ENCODE peak calls at places on chromosomes 16 and 17, in ten cellular contexts. R is neural crest cell; B is cardiac fibroblast; T is fibroblast of pulmonary artery; D is uterus; C is HFFc6; E is CD8-positive, alpha-beta T cell; M is tibial nerve; V is A549; W is AG09319. O is an unnamed sample.

GRCh38 chr17:16440814-16441629 is 25.7 kb downstream of the TRPV2 start:
- DNase-seq in R (no peak), B (no peak), T (no peak), D (no peak), C (no peak), E (no peak), M (no peak), V (no peak), W (no peak), O (no peak)

GRCh38 chr16:11203111-11203623 is 52.8 kb downstream of the SOCS1 start:
- DNase-seq in R (no peak), B (no peak), T (no peak), D (no peak), C (no peak), E (no peak), M (no peak), V (no peak), W (no peak), O (no peak)

GRCh38 chr17:57622886-57623433 is 122.1 kb downstream of the CCDC182 start:
- DNase-seq in R (no peak), B (peak; percentile 47), T (peak; percentile 56), D (no peak), C (peak; percentile 92), E (no peak), M (no peak), V (peak; percentile 45), W (no peak), O (no peak)

GRCh38 chr16:23302045-23302956 is at the start of gene SCNN1B:
- DNase-seq in R (no peak), B (no peak), T (no peak), D (no peak), C (no peak), E (no peak), M (no peak), V (no peak), W (no peak), O (no peak)

GRCh38 chr17:82236142-82236971 is 7.5 kb downstream of the SLC16A3 start:
- DNase-seq in R (peak; percentile 68), B (peak; percentile 59), T (peak; percentile 54), D (peak; percentile 69), C (no peak), E (peak; percentile 64), M (peak; percentile 52), V (peak; percentile 80), W (no peak), O (no peak)

GRCh38 chr16:63883091-63883490 is 1238.8 kb downstream of the CDH11 start:
- DNase-seq in R (no peak), B (no peak), T (no peak), D (no peak), C (no peak), E (no peak), M (no peak), V (no peak), W (no peak), O (no peak)

GRCh38 chr16:47780213-47780612 is 319.1 kb downstream of the PHKB start:
- DNase-seq in R (no peak), B (no peak), T (no peak), D (no peak), C (no peak), E (no peak), M (no peak), V (no peak), W (no peak), O (no peak)

GRCh38 chr17:40598021-40598927 is 33.0 kb upstream of the CCR7 start:
- DNase-seq in R (no peak), B (no peak), T (no peak), D (no peak), C (no peak), E (peak; percentile 68), M (no peak), V (no peak), W (no peak), O (no peak)

GRCh38 chr16:6889106-6889505 is 443.5 kb upstream of the RBFOX1 start:
- DNase-seq in R (no peak), B (no peak), T (no peak), D (no peak), C (no peak), E (no peak), M (no peak), V (no peak), W (no peak), O (no peak)

GRCh38 chr16:18836702-18837101 is 35.4 kb upstream of the ARL6IP1 start:
- DNase-seq in R (no peak), B (no peak), T (no peak), D (no peak), C (no peak), E (no peak), M (no peak), V (no peak), W (no peak), O (no peak)

GRCh38 chr17:79982986-79983385 is 52.7 kb downstream of the TBC1D16 start:
- DNase-seq in R (no peak), B (no peak), T (no peak), D (no peak), C (no peak), E (no peak), M (no peak), V (no peak), W (no peak), O (no peak)

GRCh38 chr17:72516772-72517399 is 396.1 kb downstream of the SOX9 start:
- DNase-seq in R (no peak), B (peak; percentile 51), T (peak; percentile 39), D (no peak), C (no peak), E (no peak), M (peak; percentile 55), V (peak; percentile 59), W (no peak), O (no peak)

GRCh38 chr17:4287710-4288109 is 23.9 kb upstream of the ANKFY1 start:
- DNase-seq in R (no peak), B (no peak), T (no peak), D (no peak), C (no peak), E (no peak), M (no peak), V (no peak), W (no peak), O (no peak)

GRCh38 chr17:31558748-31559646 is 167.5 kb downstream of the RAB11FIP4 start:
- DNase-seq in R (peak; percentile 66), B (peak; percentile 84), T (peak; percentile 79), D (peak; percentile 82), C (peak; percentile 76), E (peak; percentile 43), M (peak; percentile 57), V (peak; percentile 91), W (no peak), O (no peak)

GRCh38 chr17:79002796-79003593 is 6.6 kb downstream of the CANT1 start:
- DNase-seq in R (no peak), B (no peak), T (no peak), D (peak; percentile 9), C (no peak), E (no peak), M (no peak), V (no peak), W (no peak), O (peak; percentile 7)

GRCh38 chr16:76970087-76970744 is 220.8 kb upstream of the MON1B start:
- DNase-seq in R (no peak), B (peak; percentile 22), T (peak; percentile 73), D (no peak), C (no peak), E (no peak), M (no peak), V (peak; percentile 33), W (no peak), O (no peak)

GRCh38 chr17:63543822-63544420 is 6.4 kb upstream of the DCAF7 start:
- DNase-seq in R (no peak), B (no peak), T (no peak), D (no peak), C (no peak), E (no peak), M (no peak), V (no peak), W (no peak), O (no peak)

GRCh38 chr16:31451681-31452351 is 7.5 kb upstream of the ARMC5 start:
- DNase-seq in R (no peak), B (peak; percentile 77), T (peak; percentile 73), D (no peak), C (peak; percentile 77), E (no peak), M (no peak), V (peak; percentile 82), W (no peak), O (no peak)

GRCh38 chr17:68396226-68396780 is 61.0 kb downstream of the WIPI1 start:
- DNase-seq in R (no peak), B (no peak), T (no peak), D (no peak), C (no peak), E (no peak), M (no peak), V (no peak), W (no peak), O (no peak)
- TF ChIP-seq CTCF in R (no peak), B (no peak), T (no peak), D (no peak), C (no peak), E (no peak), M (no peak), V (no peak), W (no peak), O (no peak)

GRCh38 chr17:27362503-27362902 is 68.6 kb downstream of the WSB1 start:
- DNase-seq in R (no peak), B (no peak), T (no peak), D (no peak), C (no peak), E (no peak), M (no peak), V (no peak), W (no peak), O (no peak)
- TF ChIP-seq CTCF in R (no peak), B (no peak), T (no peak), D (no peak), C (no peak), E (no peak), M (no peak), V (no peak), W (no peak), O (no peak)

DNA sequence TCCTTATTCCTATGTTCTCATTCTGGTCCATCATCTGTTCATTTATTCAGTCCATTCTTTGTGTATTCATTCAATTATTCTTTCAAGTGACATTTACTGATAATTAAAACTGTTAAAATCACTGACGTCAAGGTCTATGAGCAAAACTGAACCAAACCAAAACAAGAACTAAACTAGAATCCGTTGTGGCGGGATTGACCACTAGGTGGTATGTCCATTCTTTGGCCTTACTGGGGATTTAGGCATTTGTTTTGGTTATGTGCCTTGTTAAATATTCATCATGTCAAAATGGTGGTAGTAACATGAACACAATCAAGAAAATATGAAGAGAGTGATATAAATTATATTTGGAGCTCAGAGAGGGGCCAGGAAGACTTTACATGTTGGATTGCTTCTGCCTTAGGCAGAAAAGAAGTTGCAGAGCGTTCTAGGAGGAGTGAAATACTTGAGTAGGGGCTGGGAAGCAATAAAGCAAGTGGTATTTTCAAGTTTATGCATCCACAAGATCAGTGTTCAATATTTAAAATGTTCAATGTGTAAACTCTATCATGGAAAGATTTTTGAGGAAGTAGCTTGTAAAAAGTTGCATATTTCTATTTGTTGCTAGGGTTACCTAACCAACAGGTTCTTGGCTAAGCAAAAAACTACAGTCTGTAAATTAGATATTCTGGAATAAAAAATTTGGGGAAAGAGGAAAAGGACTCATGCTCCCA is 129.0 kb downstream of the CDH13 start:
- DNase-seq in R (no peak), B (peak; percentile 21), T (peak; percentile 33), D (no peak), C (no peak), E (no peak), M (no peak), V (no peak), W (no peak), O (no peak)
- TF ChIP-seq CTCF in R (peak; percentile 46), B (peak; percentile 17), T (peak; percentile 30), D (no peak), C (peak; percentile 60), E (no peak), M (no peak), V (peak; percentile 5), W (no peak), O (no peak)

GRCh38 chr16:58043571-58044155 is 18.1 kb downstream of the MMP15 start:
- DNase-seq in R (no peak), B (no peak), T (no peak), D (no peak), C (no peak), E (no peak), M (no peak), V (no peak), W (no peak), O (no peak)
- TF ChIP-seq CTCF in R (no peak), B (no peak), T (no peak), D (no peak), C (no peak), E (no peak), M (no peak), V (no peak), W (no peak), O (no peak)

O was measured in omental fat pad.